ENCODE peak calls at places on chromosomes 16 and 17, in six cellular contexts. U is esophagus muscularis mucosa, K is transverse colon, F is HCT116, R is sigmoid colon, Y is GM12878. J is an unnamed sample. For H3K4me1, the result is how much of the 10 kb centered on the place peaks cover.

GRCh38 chr17:29059281-29059680 is 16.3 kb downstream of the PIPOX start:
- DNase-seq in U (no peak), K (no peak), F (no peak), R (no peak), Y (no peak), J (no peak)

GRCh38 chr16:13194766-13195165 is 293.4 kb downstream of the SHISA9 start:
- DNase-seq in U (no peak), K (no peak), F (no peak), R (no peak), Y (no peak), J (no peak)

GRCh38 chr17:45742251-45742650 is 41.9 kb upstream of the CRHR1 start:
- DNase-seq in U (no peak), K (no peak), F (no peak), R (no peak), Y (no peak), J (no peak)

GRCh38 chr17:57739402-57740224 is 5.5 kb downstream of the CCDC182 start:
- DNase-seq in U (no peak), K (no peak), F (peak), R (no peak), Y (no peak), J (no peak)

GRCh38 chr16:77562497-77562896 is 127.7 kb upstream of the ADAMTS18 start:
- DNase-seq in U (no peak), K (no peak), F (no peak), R (no peak), Y (no peak), J (no peak)

GRCh38 chr16:4772351-4772750 is 5.4 kb upstream of the ZNF500 start:
- DNase-seq in U (no peak), K (no peak), F (no peak), R (no peak), Y (no peak), J (no peak)

GRCh38 chr16:31242197-31242596 is 17.6 kb upstream of the ITGAM start:
- DNase-seq in U (no peak), K (no peak), F (no peak), R (no peak), Y (no peak), J (peak)

GRCh38 chr16:69463876-69464275 is 39.5 kb downstream of the CYB5B start:
- DNase-seq in U (no peak), K (no peak), F (no peak), R (no peak), Y (no peak), J (no peak)

GRCh38 chr16:67648088-67648763 is 3.3 kb downstream of the CARMIL2 start:
- DNase-seq in U (no peak), K (no peak), F (no peak), R (no peak), Y (no peak), J (peak)

GRCh38 chr17:43822566-43823190 is 10.3 kb downstream of the MPP3 start:
- DNase-seq in U (no peak), K (no peak), F (no peak), R (peak), Y (no peak), J (no peak)

GRCh38 chr17:42050360-42051012 is at the start of gene C17orf113:
- DNase-seq in U (no peak), K (peak), F (no peak), R (peak), Y (no peak), J (peak)

GRCh38 chr17:74276051-74276476 is 2.0 kb downstream of the DNAI2 start:
- DNase-seq in U (no peak), K (no peak), F (no peak), R (peak), Y (no peak), J (no peak)

GRCh38 chr16:53132406-53132805 is 77.6 kb downstream of the CHD9 start:
- DNase-seq in U (no peak), K (no peak), F (no peak), R (no peak), Y (no peak), J (no peak)

GRCh38 chr17:18027280-18027679 is 11.7 kb downstream of the ATPAF2 start:
- DNase-seq in U (no peak), K (no peak), F (no peak), R (no peak), Y (no peak), J (no peak)

GRCh38 chr16:12083625-12084024 is 107.1 kb downstream of the SNX29 start:
- DNase-seq in U (no peak), K (no peak), F (no peak), R (peak), Y (no peak), J (no peak)

GRCh38 chr17:34580685-34581445 is 1.5 kb downstream of the TMEM132E start:
- DNase-seq in U (no peak), K (no peak), F (no peak), R (no peak), Y (no peak), J (no peak)

GRCh38 chr16:11674818-11675560 is 6.7 kb downstream of the SNN start:
- DNase-seq in U (no peak), K (no peak), F (peak), R (no peak), Y (no peak), J (peak)

GRCh38 chr17:66673668-66674276 is 161.1 kb upstream of the CACNG5 start:
- DNase-seq in U (no peak), K (peak), F (peak), R (peak), Y (no peak), J (peak)

GRCh38 chr17:37494401-37494831 is 4.7 kb downstream of the DUSP14 start:
- DNase-seq in U (no peak), K (no peak), F (no peak), R (no peak), Y (no peak), J (no peak)

GRCh38 chr17:55166506-55166905 is 98.3 kb upstream of the HLF start:
- DNase-seq in U (no peak), K (no peak), F (no peak), R (no peak), Y (no peak), J (peak)

GRCh38 chr17:78300962-78301820 is 58.7 kb downstream of the SOCS3 start:
- DNase-seq in U (no peak), K (no peak), F (peak), R (no peak), Y (no peak), J (no peak)

GRCh38 chr17:72340836-72341235 is 220.0 kb downstream of the SOX9 start:
- DNase-seq in U (no peak), K (no peak), F (no peak), R (no peak), Y (no peak), J (no peak)

GRCh38 chr16:14036869-14037268 is 34.2 kb upstream of the MRTFB start:
- DNase-seq in U (no peak), K (no peak), F (no peak), R (no peak), Y (no peak), J (no peak)

GRCh38 chr17:12282056-12282455 is 261.4 kb downstream of the MAP2K4 start:
- DNase-seq in U (peak), K (no peak), F (no peak), R (no peak), Y (no peak), J (no peak)

GRCh38 chr17:74592087-74592990 is at the start of gene CD300LD:
- DNase-seq in U (no peak), K (no peak), F (no peak), R (no peak), Y (no peak), J (no peak)

GRCh38 chr16:87832759-87833502 is 36.4 kb downstream of the SLC7A5 start:
- DNase-seq in U (no peak), K (no peak), F (no peak), R (no peak), Y (no peak), J (no peak)
- TF ChIP-seq POLR2AphosphoS5 in U (no peak), K (no peak), F (peak), R (no peak), Y (peak), J (no peak)

DNA sequence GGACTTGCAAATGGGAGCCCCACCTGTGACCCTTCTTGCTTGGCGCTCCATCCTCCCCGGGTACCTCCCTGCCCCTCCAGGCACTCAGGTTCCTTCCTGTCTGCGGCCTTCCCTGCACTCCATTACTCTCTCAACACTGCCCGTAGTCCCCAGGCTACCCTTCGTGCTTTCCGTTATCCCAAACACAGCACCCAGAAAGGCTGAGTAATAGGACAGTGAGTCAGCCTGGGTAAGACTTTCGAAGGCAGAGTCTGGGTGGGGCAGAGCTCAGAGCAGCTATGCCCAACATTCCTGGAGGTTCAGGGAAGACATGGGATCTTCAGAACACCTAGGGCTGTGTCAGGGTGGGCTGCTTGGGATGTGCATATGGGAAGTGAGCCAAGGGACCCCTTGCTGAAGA is 16.7 kb upstream of the C16orf74 start:
- DNase-seq in U (no peak), K (no peak), F (peak), R (no peak), Y (no peak), J (no peak)
- H3K27ac ChIP-seq in U (no peak), K (no peak), F (peak), R (no peak), Y (no peak), J (no peak)

GRCh38 chr16:65059421-65059980 is 62.4 kb downstream of the CDH11 start:
- DNase-seq in U (no peak), K (no peak), F (no peak), R (no peak), Y (no peak), J (no peak)

GRCh38 chr16:65057184-65057583 is 64.7 kb downstream of the CDH11 start:
- DNase-seq in U (no peak), K (no peak), F (no peak), R (no peak), Y (no peak), J (no peak)

GRCh38 chr16:65049679-65050078 is 72.2 kb downstream of the CDH11 start:
- DNase-seq in U (no peak), K (no peak), F (no peak), R (no peak), Y (no peak), J (no peak)

DNA sequence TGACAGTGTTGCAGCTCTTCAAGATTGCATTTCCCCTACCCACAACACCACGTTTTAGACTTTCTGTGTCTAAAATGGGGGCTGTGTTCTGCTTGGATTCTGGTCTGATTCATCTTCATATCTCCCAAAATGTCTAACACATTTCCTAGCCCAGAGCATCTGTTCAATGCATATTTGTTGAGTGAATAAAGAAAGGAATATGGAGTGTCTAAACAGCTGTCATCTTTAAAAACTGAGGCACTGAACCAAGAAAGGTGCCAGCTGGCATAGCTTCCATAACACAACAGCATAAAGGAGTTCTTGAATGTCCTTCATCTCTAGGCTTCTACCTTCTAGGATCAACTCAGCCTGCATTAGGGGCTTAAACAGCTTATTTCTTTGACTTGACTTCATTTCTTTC is 67.4 kb downstream of the CDH11 start:
- DNase-seq in U (no peak), K (no peak), F (no peak), R (no peak), Y (no peak), J (no peak)
- H3K4me1 ChIP-seq in U (under half), K (under half), F (under half), R (under half), Y (under half), J (under half)

GRCh38 chr17:40450175-40450574 is 6.9 kb downstream of the IGFBP4 start:
- DNase-seq in U (no peak), K (peak), F (peak), R (no peak), Y (no peak), J (peak)

GRCh38 chr17:40448639-40449261 is 5.5 kb downstream of the IGFBP4 start:
- DNase-seq in U (no peak), K (peak), F (no peak), R (no peak), Y (no peak), J (no peak)

GRCh38 chr17:40445769-40446468 is 2.7 kb downstream of the IGFBP4 start:
- DNase-seq in U (no peak), K (no peak), F (no peak), R (no peak), Y (no peak), J (no peak)

GRCh38 chr17:40447148-40447644 is 3.9 kb downstream of the IGFBP4 start:
- DNase-seq in U (no peak), K (no peak), F (no peak), R (peak), Y (no peak), J (no peak)

DNA sequence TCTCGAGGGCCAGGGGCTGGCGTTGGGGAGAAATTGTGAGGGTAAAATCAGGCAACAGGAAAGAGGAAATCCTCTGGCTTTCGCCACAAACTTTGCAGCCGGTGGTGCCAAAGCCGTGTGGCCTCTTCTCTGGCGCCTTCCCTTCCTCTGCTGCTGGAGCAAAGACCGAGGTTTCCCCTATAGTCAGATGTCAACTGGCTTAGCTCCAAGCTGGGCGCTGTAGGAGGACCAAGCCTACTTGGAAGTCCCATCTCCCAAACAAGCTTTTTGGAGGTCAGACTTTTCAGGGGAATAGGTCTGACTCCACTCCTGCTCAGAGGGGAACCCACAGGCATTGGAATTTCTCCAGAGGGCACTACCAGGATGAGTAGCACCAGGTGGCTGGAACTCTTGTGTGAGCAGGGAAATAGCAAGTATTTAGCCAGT is 5.0 kb downstream of the IGFBP4 start:
- DNase-seq in U (no peak), K (peak), F (no peak), R (peak), Y (no peak), J (peak)
- TF ChIP-seq POLR2AphosphoS5 in U (no peak), K (no peak), F (no peak), R (no peak), Y (no peak), J (no peak)

DNA sequence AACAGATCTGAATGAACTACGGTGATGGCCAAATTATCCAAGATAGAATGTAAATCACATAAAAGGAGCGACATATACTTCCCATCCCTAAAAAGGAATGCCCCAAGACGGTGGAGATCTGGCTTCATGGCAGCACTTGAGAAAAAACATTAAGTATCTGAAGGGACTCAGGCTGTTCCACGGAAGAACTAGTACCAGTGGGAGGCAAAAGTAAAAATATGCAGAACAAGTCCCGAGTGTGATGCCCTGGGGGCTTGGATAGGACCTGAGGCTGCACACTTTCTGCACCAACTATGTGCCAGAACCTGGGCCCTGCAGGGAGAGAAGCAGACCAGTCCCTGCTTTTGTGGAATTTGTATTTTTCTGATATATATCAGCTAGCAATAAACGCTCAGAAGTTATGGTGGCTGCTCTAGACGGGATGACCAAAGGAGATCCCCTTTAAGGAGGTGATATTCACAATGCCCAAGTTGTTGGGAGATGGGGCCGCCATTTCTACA is 538 bp upstream of the CKLF start:
- DNase-seq in U (no peak), K (no peak), F (no peak), R (no peak), Y (no peak), J (no peak)
- H3K27ac ChIP-seq in U (peak), K (peak), F (peak), R (peak), Y (peak), J (peak)

GRCh38 chr16:1987198-1987597 is 2.6 kb upstream of the SYNGR3 start:
- DNase-seq in U (no peak), K (no peak), F (no peak), R (no peak), Y (no peak), J (peak)
- H3K4me1 ChIP-seq in U (half or more), K (half or more), F (half or more), R (half or more), Y (under half), J (under half)

DNA sequence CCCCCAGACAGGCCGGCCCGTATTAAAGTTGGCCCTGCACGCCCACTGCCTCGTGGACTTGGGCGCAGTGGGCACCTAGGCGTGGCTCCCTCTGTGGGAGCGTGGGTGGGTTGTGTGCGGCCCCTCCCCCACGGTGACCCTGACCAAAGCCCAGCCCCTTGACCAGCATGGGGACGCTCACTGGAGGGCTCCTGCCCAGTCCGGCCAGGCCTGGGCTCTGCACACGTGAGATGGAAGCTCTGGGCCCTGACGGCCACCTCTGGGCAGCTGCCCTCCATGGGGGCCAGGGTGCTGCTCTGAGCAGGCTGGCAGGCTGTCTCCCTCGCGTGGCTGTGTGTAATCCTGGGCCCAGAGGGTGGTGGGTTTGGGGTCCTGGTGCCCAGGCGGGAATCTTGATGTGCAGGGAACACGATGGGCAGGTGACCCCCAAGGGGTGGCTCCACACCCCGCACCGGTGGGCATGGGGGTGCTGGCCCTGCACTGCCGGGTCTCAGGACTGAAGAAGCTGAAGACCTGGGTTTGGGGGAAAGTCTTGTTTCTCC is 8.5 kb downstream of the CHMP6 start:
- DNase-seq in U (no peak), K (no peak), F (no peak), R (no peak), Y (no peak), J (no peak)
- TF ChIP-seq POLR2AphosphoS5 in U (no peak), K (no peak), F (no peak), R (no peak), Y (no peak), J (no peak)

GRCh38 chr16:55273959-55274358 is 50.0 kb upstream of the IRX6 start:
- DNase-seq in U (peak), K (no peak), F (no peak), R (no peak), Y (no peak), J (no peak)

GRCh38 chr16:55272787-55273186 is 51.2 kb upstream of the IRX6 start:
- DNase-seq in U (no peak), K (no peak), F (no peak), R (no peak), Y (no peak), J (no peak)

GRCh38 chr16:55274391-55274790 is 49.6 kb upstream of the IRX6 start:
- DNase-seq in U (peak), K (no peak), F (no peak), R (no peak), Y (no peak), J (no peak)

GRCh38 chr16:55273356-55273755 is 50.6 kb upstream of the IRX6 start:
- DNase-seq in U (peak), K (no peak), F (no peak), R (no peak), Y (no peak), J (no peak)

GRCh38 chr16:55271945-55272513 is 52.0 kb upstream of the IRX6 start:
- DNase-seq in U (peak), K (no peak), F (no peak), R (no peak), Y (no peak), J (no peak)
- H3K27ac ChIP-seq in U (no peak), K (no peak), F (no peak), R (no peak), Y (no peak), J (no peak)

GRCh38 chr16:82631701-82632685 is 5.2 kb downstream of the CDH13 start:
- DNase-seq in U (no peak), K (no peak), F (no peak), R (peak), Y (no peak), J (no peak)
- H3K4me1 ChIP-seq in U (under half), K (under half), F (under half), R (under half), Y (under half), J (under half)

DNA sequence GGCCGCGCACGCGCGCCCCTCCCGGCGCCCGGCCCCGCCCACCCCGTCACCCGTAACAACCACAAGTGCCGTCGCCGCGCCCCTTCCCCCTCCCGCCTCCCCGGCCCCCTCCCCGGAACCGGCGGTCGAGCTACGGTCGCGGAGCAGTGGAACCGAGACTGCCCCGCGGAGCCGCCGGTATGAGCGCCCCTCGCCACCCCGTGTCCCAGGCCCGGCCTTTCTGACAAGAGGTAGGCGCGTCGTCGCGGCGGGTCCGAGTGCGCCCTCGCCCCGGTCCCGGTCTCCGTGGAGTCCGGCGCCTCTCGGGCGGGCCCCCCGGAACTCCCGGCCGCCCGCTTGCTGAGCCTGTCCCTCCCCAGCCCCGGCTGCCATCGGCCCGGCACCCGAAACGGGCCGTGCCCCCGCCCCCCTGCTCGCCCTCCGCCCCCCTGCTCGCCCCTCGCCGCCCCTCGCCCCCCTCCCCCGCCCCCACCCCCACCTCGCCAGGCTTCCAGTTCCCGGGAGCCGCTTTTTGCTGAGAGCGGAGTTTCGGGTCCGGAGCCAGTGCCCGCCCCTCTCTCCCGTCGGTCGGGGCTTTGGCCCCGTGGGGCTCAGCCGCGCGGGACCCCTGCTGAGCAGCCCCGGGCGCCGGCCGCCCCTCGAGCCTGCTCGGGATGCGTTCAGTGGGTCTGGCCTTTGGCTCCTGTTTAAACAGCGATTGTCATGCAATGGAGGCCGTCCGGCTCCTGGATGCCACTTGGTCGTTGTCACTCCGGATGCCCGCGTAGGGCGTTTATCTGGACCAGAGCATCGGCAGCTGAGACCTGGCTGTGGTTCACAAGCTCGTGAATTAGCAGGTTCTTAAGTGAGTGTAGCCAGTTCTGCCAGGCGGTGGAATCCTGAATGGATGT is at the start of gene SEC14L1:
- DNase-seq in U (no peak), K (peak), F (no peak), R (peak), Y (no peak), J (peak)
- TF ChIP-seq POLR2AphosphoS5 in U (no peak), K (no peak), F (no peak), R (no peak), Y (no peak), J (no peak)